ENCODE peak calls at places on chromosomes 5 and 9, in six cellular contexts. Q, J, E, I, U and Y are unnamed samples.

GRCh38 chr9:97737429-97737828 is 40.3 kb upstream of the XPA start:
- DNase-seq in J (no peak), E (no peak), Q (no peak), I (no peak), U (no peak), Y (no peak)

GRCh38 chr9:117414220-117414905 is 494 bp downstream of the ASTN2 start:
- DNase-seq in J (no peak), E (peak; percentile 70), Q (no peak), I (no peak), U (no peak), Y (no peak)

GRCh38 chr5:178241259-178241658 is 8.7 kb upstream of the PHYKPL start:
- DNase-seq in Q (no peak), E (peak; percentile 82), U (no peak), J (peak; percentile 23), I (no peak), Y (no peak)

GRCh38 chr9:93094294-93095204 is 1.5 kb upstream of the CARD19 start:
- DNase-seq in J (peak; percentile 26), Q (no peak), E (peak; percentile 84), I (no peak), U (peak; percentile 70), Y (peak; percentile 21)

GRCh38 chr9:137878146-137878941 is 762 bp downstream of the CACNA1B start:
- DNase-seq in J (peak; percentile 30), I (peak; percentile 17), Q (no peak), U (no peak), E (no peak), Y (no peak)

GRCh38 chr5:72558383-72558782 is 51.2 kb upstream of the ZNF366 start:
- DNase-seq in Q (no peak), E (no peak), J (no peak), I (peak; percentile 23), U (no peak), Y (no peak)

GRCh38 chr5:55037046-55037771 is 13.2 kb downstream of the GZMK start:
- DNase-seq in Q (no peak), J (peak; percentile 7), E (no peak), I (peak; percentile 5), U (no peak), Y (peak; percentile 43)

GRCh38 chr5:111074244-111074643 is 2.7 kb downstream of the TSLP start:
- DNase-seq in U (no peak), J (no peak), Q (no peak), I (no peak), E (no peak), Y (no peak)

GRCh38 chr5:8770431-8770830 is 775.4 kb downstream of the SEMA5A start:
- DNase-seq in I (no peak), J (no peak), U (no peak), E (no peak), Q (no peak), Y (no peak)

GRCh38 chr9:18857334-18857733 is 175.7 kb downstream of the SAXO1 start:
- DNase-seq in Q (no peak), U (peak; percentile 31), I (no peak), J (peak; percentile 38), E (no peak), Y (no peak)

GRCh38 chr9:86097510-86098224 is 1.7 kb downstream of the GOLM1 start:
- DNase-seq in U (no peak), Q (no peak), I (no peak), E (no peak), J (no peak), Y (peak; percentile 50)

GRCh38 chr5:158484968-158485367 is 614.7 kb downstream of the EBF1 start:
- DNase-seq in I (no peak), U (no peak), J (no peak), Q (no peak), E (no peak), Y (no peak)

GRCh38 chr9:93712896-93713295 is 136.5 kb downstream of the PHF2 start:
- DNase-seq in I (no peak), U (no peak), Q (no peak), E (no peak), J (no peak), Y (no peak)

GRCh38 chr5:110441035-110441434 is 285.4 kb downstream of the TMEM232 start:
- DNase-seq in J (no peak), Q (peak; percentile 31), U (no peak), I (peak; percentile 51), E (no peak), Y (peak; percentile 64)

GRCh38 chr5:15790446-15791005 is 290.5 kb downstream of the FBXL7 start:
- DNase-seq in E (no peak), Q (no peak), U (no peak), J (peak; percentile 47), I (no peak), Y (no peak)

GRCh38 chr5:109922396-109922995 is 232.8 kb downstream of the MAN2A1 start:
- DNase-seq in E (no peak), U (no peak), J (no peak), I (no peak), Q (no peak), Y (no peak)

GRCh38 chr5:107563957-107564544 is 106.7 kb downstream of the EFNA5 start:
- DNase-seq in Q (no peak), E (no peak), U (no peak), I (peak; percentile 27), J (no peak), Y (no peak)

GRCh38 chr5:100761192-100761591 is 141.9 kb downstream of the ST8SIA4 start:
- DNase-seq in Q (peak; percentile 71), I (peak; percentile 62), J (no peak), U (no peak), E (no peak), Y (no peak)

GRCh38 chr9:78406933-78407332 is 110.0 kb downstream of the PSAT1 start:
- DNase-seq in Q (no peak), E (no peak), I (no peak), J (no peak), U (no peak), Y (no peak)

GRCh38 chr5:108650997-108651396 is 96.7 kb upstream of the FER start:
- DNase-seq in E (no peak), U (no peak), Q (peak; percentile 81), I (peak; percentile 52), J (peak; percentile 88), Y (no peak)

GRCh38 chr5:74375271-74375670 is 265.3 kb downstream of the ENC1 start:
- DNase-seq in Q (no peak), J (no peak), I (no peak), U (no peak), E (no peak), Y (peak; percentile 55)

GRCh38 chr5:131514316-131515275 is 120.4 kb downstream of the RAPGEF6 start:
- DNase-seq in U (no peak), I (no peak), E (no peak), Q (peak; percentile 67), J (peak; percentile 85), Y (peak; percentile 47)

GRCh38 chr5:44565872-44566271 is 176.7 kb upstream of the FGF10 start:
- DNase-seq in Q (no peak), U (no peak), I (peak; percentile 46), E (no peak), J (no peak), Y (no peak)

GRCh38 chr9:22416692-22417060 is 29.9 kb upstream of the DMRTA1 start:
- DNase-seq in J (peak; percentile 75), U (no peak), Q (no peak), I (no peak), E (no peak), Y (no peak)

GRCh38 chr9:135588886-135589595 is 27.5 kb downstream of the PAEP start:
- DNase-seq in J (no peak), E (peak; percentile 55), U (no peak), I (no peak), Q (no peak), Y (no peak)

GRCh38 chr5:40365357-40366330 is 314.1 kb upstream of the PTGER4 start:
- DNase-seq in Q (peak; percentile 6), I (no peak), J (no peak), E (no peak), U (no peak), Y (no peak)

DNA sequence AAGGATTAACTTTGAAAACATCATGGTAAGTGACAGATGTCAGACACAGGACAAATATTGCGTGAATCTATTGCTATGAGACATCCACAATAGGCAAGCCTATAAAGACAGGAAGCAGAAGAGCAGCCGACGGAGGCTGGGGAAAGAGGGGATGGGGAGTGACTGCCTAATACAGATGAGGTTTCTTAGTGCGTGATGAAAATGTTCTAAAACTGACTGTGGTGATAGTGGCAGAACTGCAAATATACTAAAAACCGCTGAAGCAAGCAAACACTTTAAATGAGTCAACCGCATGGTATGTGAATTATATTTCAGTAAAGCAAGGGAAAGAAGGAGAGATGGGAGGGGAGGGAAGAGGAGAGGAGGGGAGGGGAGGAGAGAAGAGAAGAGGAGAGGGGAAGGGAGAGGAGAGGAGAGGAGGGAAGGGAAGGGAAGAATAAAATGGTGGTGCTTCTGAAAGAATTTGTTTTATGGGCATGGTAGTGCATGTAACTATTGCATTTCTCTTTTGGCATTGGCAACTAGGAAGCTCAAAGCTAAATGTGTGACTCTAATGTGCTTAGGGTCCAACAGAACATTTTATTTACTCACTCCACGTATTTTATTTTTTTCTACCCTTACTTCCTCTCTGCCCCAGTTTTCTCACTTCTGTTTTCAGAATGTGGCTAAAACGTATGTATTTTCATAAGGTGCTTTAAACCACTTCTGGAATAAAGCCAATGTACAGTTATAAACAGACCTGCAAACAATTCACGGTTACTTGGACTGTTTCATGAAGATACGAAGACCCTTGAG is 21.3 kb downstream of the AKNA start:
- DNase-seq in E (peak; percentile 57), U (no peak), Q (peak; percentile 92), I (peak; percentile 97), J (no peak), Y (peak; percentile 43)
- H3K36me3 ChIP-seq in E (peaks cover 10% of the 10 kb centered on the region), U (no peaks in the 10 kb centered on the region), Q (peaks cover 42% of the 10 kb centered on the region), I (peaks cover 9% of the 10 kb centered on the region), J (peaks cover 6% of the 10 kb centered on the region), Y (peaks cover 6% of the 10 kb centered on the region)

GRCh38 chr5:1783214-1783551 is 16.5 kb downstream of the MRPL36 start:
- DNase-seq in U (no peak), E (peak; percentile 70), J (no peak), I (no peak), Q (no peak), Y (no peak)
- H3K4me3 ChIP-seq in U (no peak overlapping the region), E (no peak overlapping the region), J (no peak overlapping the region), I (no peak overlapping the region), Q (no peak overlapping the region), Y (no peak overlapping the region)

DNA sequence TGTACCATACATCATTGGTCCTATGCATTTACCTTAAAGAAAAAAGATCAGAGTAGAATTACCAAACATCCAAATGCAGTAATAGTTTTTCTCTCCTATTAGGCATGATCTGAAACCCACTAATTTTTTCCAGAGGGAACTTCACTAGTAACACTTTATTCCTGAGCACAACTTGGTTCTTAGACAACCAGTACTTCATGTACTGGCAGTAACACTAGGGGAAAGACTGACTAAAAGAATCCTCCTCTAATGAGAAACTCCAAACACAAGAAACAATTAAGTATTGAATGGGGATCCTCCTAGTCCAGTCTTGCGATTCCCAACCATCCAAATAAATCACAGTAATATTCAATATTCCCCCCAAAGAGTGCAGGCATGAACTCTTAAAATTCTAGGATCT is 49.0 kb downstream of the ZNF608 start:
- DNase-seq in U (no peak), Q (no peak), I (no peak), J (no peak), E (no peak), Y (no peak)
- H3K36me3 ChIP-seq in U (no peaks in the 10 kb centered on the region), Q (no peaks in the 10 kb centered on the region), I (no peaks in the 10 kb centered on the region), J (no peaks in the 10 kb centered on the region), E (no peaks in the 10 kb centered on the region), Y (no peaks in the 10 kb centered on the region)

GRCh38 chr5:141421489-141421855 is 621 bp downstream of the PCDHGA11 start:
- DNase-seq in E (no peak), I (peak; percentile 34), J (no peak), Q (no peak), U (no peak), Y (no peak)
- H3K4me3 ChIP-seq in E (peak overlapping the region; percentile 14), I (peak overlapping the region; percentile 26), J (peak overlapping the region; percentile 39), Q (peak overlapping the region; percentile 54), U (no peak overlapping the region), Y (no peak overlapping the region)

GRCh38 chr5:161541-162110 is 29.7 kb upstream of the LRRC14B start:
- DNase-seq in J (no peak), Q (no peak), E (no peak), U (no peak), I (no peak), Y (no peak)
- H3K36me3 ChIP-seq in J (no peaks in the 10 kb centered on the region), Q (no peaks in the 10 kb centered on the region), E (no peaks in the 10 kb centered on the region), U (no peaks in the 10 kb centered on the region), I (no peaks in the 10 kb centered on the region), Y (no peaks in the 10 kb centered on the region)